ENCODE peak calls at places on chromosomes 11 and 22, in four cellular contexts. O, F, K and P are unnamed samples.

GRCh38 chr11:65695459-65696241 is 16.4 kb upstream of the KAT5 start:
- DNase-seq in F (no peak), K (no peak), O (peak), P (no peak)

GRCh38 chr11:104968856-104969776 is 742 bp upstream of the CASP4 start:
- DNase-seq in K (no peak), O (peak), F (no peak), P (no peak)

GRCh38 chr11:104060820-104061219 is 24.4 kb downstream of the DDI1 start:
- DNase-seq in F (no peak), O (no peak), K (no peak), P (no peak)

GRCh38 chr11:45964911-45965389 is 42.5 kb downstream of the LARGE2 start:
- DNase-seq in F (peak), K (peak), O (peak), P (peak)

GRCh38 chr11:77547863-77548551 is 41.7 kb upstream of the AQP11 start:
- DNase-seq in K (peak), O (peak), F (peak), P (peak)

GRCh38 chr11:22340803-22341581 is 2.8 kb downstream of the SLC17A6 start:
- DNase-seq in O (no peak), K (no peak), F (no peak), P (no peak)

GRCh38 chr11:92941676-92942571 is 27.5 kb upstream of the MTNR1B start:
- DNase-seq in O (peak), K (peak), F (peak), P (no peak)

GRCh38 chr11:110434952-110435779 is 5.4 kb downstream of the FDX1 start:
- DNase-seq in F (no peak), K (no peak), O (peak), P (no peak)

GRCh38 chr22:27883656-27884350 is 35.3 kb downstream of the PITPNB start:
- DNase-seq in F (no peak), K (no peak), O (no peak), P (no peak)

GRCh38 chr11:71580057-71581003 is 2.3 kb downstream of the KRTAP5-11 start:
- DNase-seq in K (peak), F (peak), O (peak), P (no peak)

GRCh38 chr11:12175694-12176241 is 65.4 kb downstream of the MICAL2 start:
- DNase-seq in K (no peak), F (peak), O (no peak), P (no peak)

GRCh38 chr11:78838417-78838816 is 263.8 kb upstream of the NARS2 start:
- DNase-seq in K (no peak), F (no peak), O (no peak), P (no peak)

GRCh38 chr11:24295360-24295759 is 201.5 kb upstream of the LUZP2 start:
- DNase-seq in F (no peak), O (no peak), K (no peak), P (no peak)

GRCh38 chr11:83284501-83285051 is 1.6 kb downstream of the CCDC90B start:
- DNase-seq in O (peak), K (no peak), F (no peak), P (no peak)

GRCh38 chr11:117861151-117862018 is 15.1 kb downstream of the FXYD6 start:
- DNase-seq in O (no peak), F (no peak), K (peak), P (no peak)

GRCh38 chr11:102111787-102112653 is 1.8 kb downstream of the YAP1 start:
- DNase-seq in O (peak), K (no peak), F (peak), P (no peak)

GRCh38 chr11:92380882-92381281 is 156.3 kb downstream of the FAT3 start:
- DNase-seq in F (no peak), O (no peak), K (no peak), P (no peak)

GRCh38 chr11:3181722-3182461 is 16.8 kb upstream of the OSBPL5 start:
- DNase-seq in O (no peak), F (no peak), K (no peak), P (no peak)

GRCh38 chr22:17964153-17964552 is 60.2 kb downstream of the MICAL3 start:
- DNase-seq in K (no peak), F (no peak), O (no peak), P (no peak)

GRCh38 chr22:19889951-19890350 is 35.3 kb upstream of the GNB1L start:
- DNase-seq in K (no peak), F (no peak), O (no peak), P (no peak)

GRCh38 chr22:40676644-40677043 is 2.6 kb upstream of the MCHR1 start:
- DNase-seq in K (no peak), O (no peak), F (no peak), P (no peak)

GRCh38 chr11:46112961-46113617 is 8.2 kb downstream of the PHF21A start:
- DNase-seq in O (peak), K (peak), F (peak), P (no peak)

GRCh38 chr11:93537022-93537421 is 6.2 kb downstream of the SMCO4 start:
- DNase-seq in F (no peak), O (no peak), K (no peak), P (no peak)

GRCh38 chr11:60155928-60156327 is 27.0 kb downstream of the MS4A6A start:
- DNase-seq in K (no peak), O (no peak), F (no peak), P (no peak)

GRCh38 chr22:24482586-24482985 is 12.5 kb upstream of the UPB1 start:
- DNase-seq in K (no peak), F (no peak), O (no peak), P (no peak)

GRCh38 chr22:31284241-31284745 is 8.0 kb downstream of the PIK3IP1 start:
- DNase-seq in K (no peak), F (no peak), O (peak), P (no peak)

GRCh38 chr11:23959466-23959865 is 537.4 kb upstream of the LUZP2 start:
- DNase-seq in F (no peak), K (no peak), O (no peak), P (no peak)

GRCh38 chr11:110606415-110606814 is 105.8 kb downstream of the ARHGAP20 start:
- DNase-seq in O (no peak), F (no peak), K (no peak), P (no peak)

GRCh38 chr11:3944198-3944597 is 88.7 kb downstream of the STIM1 start:
- DNase-seq in F (no peak), K (no peak), O (no peak), P (no peak)

GRCh38 chr11:380491-380890 is 11.2 kb downstream of the B4GALNT4 start:
- DNase-seq in O (no peak), F (no peak), K (no peak), P (no peak)

GRCh38 chr11:35927730-35928129 is 16.1 kb upstream of the LDLRAD3 start:
- DNase-seq in F (peak), O (peak), K (no peak), P (no peak)

GRCh38 chr22:41563051-41563711 is 2.4 kb downstream of the CSDC2 start:
- DNase-seq in O (peak), F (peak), K (no peak), P (no peak)

GRCh38 chr11:131910491-131911387 is 540.3 kb downstream of the NTM start:
- DNase-seq in O (no peak), F (no peak), K (peak), P (no peak)

GRCh38 chr11:22304337-22304961 is 33.7 kb upstream of the SLC17A6 start:
- DNase-seq in O (peak), K (peak), F (peak), P (no peak)

GRCh38 chr11:85406841-85407240 is 220.3 kb downstream of the DLG2 start:
- DNase-seq in F (no peak), K (no peak), O (no peak), P (no peak)

GRCh38 chr22:21003782-21004181 is 1.9 kb upstream of the THAP7 start:
- DNase-seq in O (no peak), F (no peak), K (no peak), P (no peak)

GRCh38 chr11:76783901-76784813 is 1.0 kb downstream of the TSKU start:
- DNase-seq in O (peak), K (peak), F (no peak), P (no peak)

GRCh38 chr11:47369676-47370075 is 8.7 kb downstream of the SPI1 start:
- DNase-seq in K (no peak), O (no peak), F (no peak), P (no peak)
- TF ChIP-seq PBX3 in K (no peak), O (no peak), F (no peak), P (no peak)

GRCh38 chr22:46801331-46801811 is 38.9 kb downstream of the TBC1D22A start:
- DNase-seq in K (no peak), O (peak), F (no peak), P (no peak)
- TF ChIP-seq PBX3 in K (no peak), O (no peak), F (no peak), P (no peak)

GRCh38 chr11:61359541-61359940 is 2.1 kb downstream of the CYB561A3 start:
- DNase-seq in O (no peak), F (no peak), K (no peak), P (no peak)
- TF ChIP-seq PBX3 in O (no peak), F (no peak), K (no peak), P (no peak)

GRCh38 chr11:130655308-130655707 is 206.9 kb downstream of the ADAMTS15 start:
- DNase-seq in O (no peak), F (no peak), K (no peak), P (no peak)

GRCh38 chr11:130650456-130651068 is 202.1 kb downstream of the ADAMTS15 start:
- DNase-seq in F (no peak), K (no peak), O (no peak), P (no peak)

GRCh38 chr11:130652671-130653335 is 204.4 kb downstream of the ADAMTS15 start:
- DNase-seq in O (no peak), K (no peak), F (no peak), P (no peak)

GRCh38 chr11:130651266-130651855 is 202.9 kb downstream of the ADAMTS15 start:
- DNase-seq in O (no peak), K (no peak), F (no peak), P (no peak)

DNA sequence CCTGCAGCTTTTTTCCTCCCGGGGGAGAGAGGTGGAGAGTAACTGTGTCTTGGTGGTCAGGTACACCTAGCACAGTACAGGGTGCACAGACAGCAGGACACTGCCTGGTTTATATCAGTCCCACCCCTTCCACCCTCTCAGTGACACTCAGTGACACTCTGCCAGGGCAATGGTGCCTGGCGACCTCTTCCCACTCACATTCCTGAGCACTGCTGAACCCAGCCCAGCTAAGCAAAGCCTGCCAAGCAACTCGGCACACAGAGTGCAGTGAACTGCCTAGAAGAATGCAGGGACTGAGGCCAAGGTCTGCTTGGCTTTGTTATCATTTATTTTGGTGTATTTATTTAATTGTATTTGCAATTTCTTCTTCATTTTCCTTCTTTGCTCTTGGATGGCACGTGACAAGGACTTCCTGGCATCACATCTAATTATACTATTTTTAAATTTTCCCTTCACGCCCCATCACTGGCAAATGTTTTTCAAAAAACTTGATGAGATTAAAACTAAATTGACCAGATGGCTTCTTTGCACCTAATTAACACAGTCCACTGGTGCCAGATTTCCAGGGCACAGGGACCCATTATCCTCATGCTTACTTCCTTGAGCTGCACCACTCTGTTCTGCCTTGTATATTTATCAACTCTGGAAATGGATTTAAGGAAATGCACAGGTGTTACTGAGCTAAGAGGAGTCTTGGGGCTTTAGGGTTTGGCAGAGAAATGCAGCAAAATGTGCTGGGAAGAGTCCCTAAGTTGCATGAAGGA is 205.6 kb downstream of the ADAMTS15 start:
- DNase-seq in K (no peak), F (no peak), O (no peak), P (no peak)
- TF ChIP-seq PBX3 in K (no peak), F (no peak), O (no peak), P (no peak)

GRCh38 chr22:36580371-36580770 is 51.4 kb upstream of the EIF3D start:
- DNase-seq in O (no peak), K (no peak), F (no peak), P (no peak)

GRCh38 chr22:36573815-36574350 is 44.9 kb upstream of the EIF3D start:
- DNase-seq in K (no peak), F (no peak), O (no peak), P (no peak)

GRCh38 chr22:36579441-36579840 is 50.5 kb upstream of the EIF3D start:
- DNase-seq in K (no peak), O (no peak), F (no peak), P (no peak)

GRCh38 chr22:36578619-36579018 is 49.7 kb upstream of the EIF3D start:
- DNase-seq in O (no peak), K (no peak), F (no peak), P (no peak)

GRCh38 chr22:36577019-36577418 is 48.1 kb upstream of the EIF3D start:
- DNase-seq in K (no peak), F (peak), O (peak), P (no peak)
- TF ChIP-seq PBX3 in K (peak), F (no peak), O (no peak), P (no peak)

GRCh38 chr11:44610556-44610955 is 45.1 kb downstream of the CD82 start:
- DNase-seq in K (no peak), F (no peak), O (no peak), P (no peak)

GRCh38 chr11:44609783-44610155 is 44.3 kb downstream of the CD82 start:
- DNase-seq in O (no peak), K (no peak), F (no peak), P (no peak)

GRCh38 chr11:44607987-44608386 is 42.5 kb downstream of the CD82 start:
- DNase-seq in F (no peak), K (no peak), O (no peak), P (no peak)

GRCh38 chr11:44608654-44609027 is 43.2 kb downstream of the CD82 start:
- DNase-seq in O (no peak), K (no peak), F (no peak), P (no peak)

DNA sequence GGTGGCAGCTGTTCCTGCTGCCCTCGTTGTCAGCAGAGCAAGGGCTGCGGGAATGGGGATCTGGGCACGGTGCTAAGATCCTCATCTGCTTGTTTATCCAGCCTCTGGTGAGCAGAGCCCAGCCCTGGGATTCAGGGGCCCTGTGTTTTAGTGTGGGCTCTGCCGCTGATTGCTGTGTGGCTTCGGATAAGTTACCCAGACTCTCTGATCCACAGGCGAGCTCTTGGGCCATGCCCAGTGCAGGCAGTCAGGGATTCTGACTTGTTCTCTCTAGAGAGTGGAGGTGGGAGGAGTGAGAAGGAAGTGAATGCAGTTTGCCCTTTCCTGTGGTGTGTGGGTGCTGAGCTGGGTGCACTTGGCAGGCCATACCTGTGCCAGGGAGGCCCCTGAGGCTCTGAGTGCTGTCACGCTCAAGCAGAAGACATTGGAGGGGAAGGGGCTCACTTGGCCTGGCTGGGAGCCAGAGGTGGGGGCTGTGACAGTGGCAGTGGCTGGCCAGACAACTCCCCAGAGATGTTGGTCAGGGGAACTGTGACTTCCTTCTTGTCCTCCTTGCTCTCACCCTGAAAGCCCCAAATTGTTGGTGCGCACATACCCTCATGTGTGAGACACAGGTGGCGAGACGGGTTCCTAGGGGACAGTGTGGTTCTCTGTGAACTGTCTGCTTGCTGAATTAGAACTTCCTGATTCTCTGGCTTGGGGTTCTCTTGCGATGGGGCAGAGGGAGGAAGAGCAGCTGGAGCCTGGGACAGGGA is 43.7 kb downstream of the CD82 start:
- DNase-seq in K (no peak), O (no peak), F (no peak), P (peak)
- TF ChIP-seq PBX3 in K (no peak), O (no peak), F (no peak), P (no peak)

GRCh38 chr22:23218867-23219251 is 38.5 kb downstream of the BCR start:
- DNase-seq in K (peak), O (peak), F (no peak), P (no peak)

GRCh38 chr22:23220485-23221350 is 40.4 kb downstream of the BCR start:
- DNase-seq in K (no peak), O (no peak), F (no peak), P (no peak)

GRCh38 chr22:23218053-23218866 is 38.0 kb downstream of the BCR start:
- DNase-seq in K (no peak), F (no peak), O (no peak), P (no peak)

GRCh38 chr22:23219787-23220484 is 39.6 kb downstream of the BCR start:
- DNase-seq in O (no peak), K (no peak), F (no peak), P (peak)

DNA sequence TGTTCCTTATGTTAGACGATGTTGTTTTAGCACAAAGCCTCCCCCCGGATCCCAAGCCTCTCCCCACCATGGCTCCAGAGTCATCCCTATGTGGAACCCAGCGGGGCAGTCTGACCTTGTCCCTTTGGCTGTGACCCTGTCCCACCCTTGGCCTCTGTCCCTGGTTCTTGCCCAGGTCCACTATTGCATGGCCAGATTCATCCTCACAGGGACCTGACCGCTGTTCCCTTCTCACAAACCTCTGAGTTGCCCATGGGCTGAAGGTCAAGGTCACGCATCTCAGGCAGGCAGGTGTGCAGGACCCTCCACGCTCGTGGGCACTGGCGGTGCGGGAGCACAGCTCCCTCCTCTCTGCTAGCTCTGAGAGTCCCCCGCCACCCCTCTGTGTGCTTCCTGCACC is 39.0 kb downstream of the BCR start:
- DNase-seq in K (no peak), O (no peak), F (no peak), P (no peak)
- TF ChIP-seq PBX3 in K (no peak), O (no peak), F (no peak), P (no peak)